ENCODE peak calls at places on chromosomes 1 and 21, in ten cellular contexts. N is stimulated activated naive B cell treated with anti-CD40 and anti-IgM and Interleukin-4, amounts not matched to agents 10 μg/mL and 1 μg/mL and 100 μg/mL, for 72 hours; R is GM13977; I is putamen; J is CD4-positive, alpha-beta T cell; A is neural progenitor cell; U is substantia nigra; G is retinal pigment epithelial cell; O is NCI-H1092 treated with DMSO at 0.1 percent for 48 hours; E is psoas muscle. W is an unnamed sample.

GRCh38 chr1:112263464-112263863 is 132.6 kb upstream of the CTTNBP2NL start:
- DNase-seq in E (no peak), I (no peak), U (no peak), R (no peak), A (no peak), G (no peak), O (no peak), N (no peak), J (no peak), W (no peak)

GRCh38 chr1:227370463-227371254 is 52.4 kb upstream of the CDC42BPA start:
- DNase-seq in A (no peak), O (no peak), U (no peak), G (peak; percentile 50), R (no peak), N (no peak), I (no peak), J (no peak), E (no peak), W (no peak)

GRCh38 chr21:26966978-26967913 is at the start of gene ADAMTS5:
- DNase-seq in I (peak; percentile 59), G (no peak), O (no peak), R (peak; percentile 14), U (peak; percentile 52), J (no peak), A (peak; percentile 68), E (peak; percentile 68), N (no peak), W (no peak)

GRCh38 chr21:44666401-44667320 is at the start of gene KRTAP12-2:
- DNase-seq in E (no peak), J (no peak), R (no peak), G (no peak), U (no peak), N (no peak), I (no peak), A (no peak), O (peak; percentile 69), W (no peak)

GRCh38 chr1:235289859-235290739 is 37.9 kb downstream of the ARID4B start:
- DNase-seq in R (no peak), A (no peak), N (no peak), E (no peak), I (no peak), O (no peak), G (no peak), J (no peak), U (no peak), W (no peak)

GRCh38 chr1:232628335-232629214 is 1.4 kb downstream of the SIPA1L2 start:
- DNase-seq in O (peak; percentile 42), R (no peak), E (no peak), U (no peak), I (peak; percentile 72), G (peak; percentile 4), N (no peak), A (peak; percentile 27), J (no peak), W (no peak)

GRCh38 chr21:45747802-45748445 is 104.4 kb downstream of the PCBP3 start:
- DNase-seq in N (no peak), A (no peak), I (peak; percentile 42), U (peak; percentile 59), R (no peak), G (no peak), O (peak; percentile 78), E (peak; percentile 28), J (no peak), W (peak; percentile 57)

GRCh38 chr1:222079546-222079945 is 337.7 kb upstream of the DUSP10 start:
- DNase-seq in E (no peak), G (no peak), A (no peak), O (no peak), R (no peak), I (no peak), J (no peak), U (no peak), N (no peak), W (no peak)

GRCh38 chr1:194353121-194353520 is 1166.7 kb upstream of the B3GALT2 start:
- DNase-seq in U (no peak), A (no peak), O (no peak), J (no peak), I (no peak), E (no peak), G (no peak), N (no peak), R (no peak), W (no peak)

GRCh38 chr1:17596651-17597509 is 57.4 kb downstream of the ARHGEF10L start:
- DNase-seq in J (no peak), E (no peak), U (no peak), R (no peak), O (peak; percentile 99), N (no peak), I (no peak), A (no peak), G (no peak), W (peak; percentile 96)

GRCh38 chr1:19391596-19391981 is 79.5 kb downstream of the SLC66A1 start:
- DNase-seq in U (no peak), E (no peak), N (no peak), J (no peak), G (no peak), O (no peak), I (no peak), A (no peak), R (no peak), W (no peak)

GRCh38 chr1:207001492-207002245 is 30.9 kb downstream of the C1orf116 start:
- DNase-seq in E (no peak), G (no peak), I (no peak), N (no peak), U (no peak), O (no peak), R (no peak), A (no peak), J (no peak), W (no peak)

GRCh38 chr1:229347528-229347927 is 4.7 kb upstream of the CCSAP start:
- DNase-seq in O (no peak), A (no peak), I (no peak), E (no peak), R (no peak), U (no peak), N (no peak), G (no peak), J (no peak), W (no peak)

GRCh38 chr1:98761238-98761637 is 99.7 kb downstream of the SNX7 start:
- DNase-seq in A (peak; percentile 46), R (no peak), E (no peak), N (no peak), I (no peak), U (no peak), O (no peak), J (no peak), G (no peak), W (no peak)

GRCh38 chr1:47853059-47853458 is 144.1 kb downstream of the TRABD2B start:
- DNase-seq in I (no peak), G (no peak), A (no peak), N (no peak), J (no peak), U (no peak), E (no peak), O (no peak), R (no peak), W (no peak)

GRCh38 chr1:220093361-220094015 is 444 bp upstream of the IARS2 start:
- DNase-seq in I (peak; percentile 11), O (no peak), G (no peak), J (no peak), N (no peak), A (no peak), U (no peak), E (no peak), R (no peak), W (peak; percentile 54)

GRCh38 chr1:245172829-245173228 is 18.0 kb downstream of the KIF26B start:
- DNase-seq in G (no peak), R (no peak), U (no peak), N (no peak), O (no peak), A (no peak), E (no peak), J (no peak), I (no peak), W (no peak)

GRCh38 chr1:167881786-167882185 is 32.1 kb downstream of the ADCY10 start:
- DNase-seq in G (no peak), R (no peak), J (no peak), E (no peak), O (no peak), I (no peak), N (no peak), U (no peak), A (no peak), W (no peak)

GRCh38 chr1:36420836-36421317 is 23.2 kb upstream of the LSM10 start:
- DNase-seq in I (peak; percentile 75), N (peak; percentile 75), J (peak; percentile 80), G (peak; percentile 27), R (peak; percentile 76), O (peak; percentile 65), A (peak; percentile 87), U (peak; percentile 82), E (peak; percentile 89), W (peak; percentile 84)

GRCh38 chr1:93763981-93764750 is 82.5 kb upstream of the BCAR3 start:
- DNase-seq in A (no peak), O (no peak), E (no peak), U (no peak), N (no peak), J (no peak), G (no peak), I (no peak), R (no peak), W (no peak)

GRCh38 chr21:33380483-33380998 is 22.7 kb upstream of the IFNGR2 start:
- DNase-seq in U (peak; percentile 82), N (peak; percentile 87), A (no peak), O (no peak), I (no peak), G (peak; percentile 73), E (peak; percentile 91), J (peak; percentile 76), R (peak; percentile 49), W (peak; percentile 70)

GRCh38 chr1:85428471-85429077 is 36.4 kb downstream of the DDAH1 start:
- DNase-seq in O (no peak), U (no peak), R (no peak), J (no peak), G (no peak), E (no peak), I (no peak), A (no peak), N (no peak), W (no peak)

GRCh38 chr1:914253-914890 is 9.4 kb upstream of the SAMD11 start:
- DNase-seq in G (no peak), I (no peak), R (no peak), N (no peak), O (no peak), E (peak; percentile 11), A (no peak), J (no peak), U (no peak), W (no peak)

GRCh38 chr1:174678657-174679056 is 230.9 kb downstream of the GPR52 start:
- DNase-seq in U (no peak), E (no peak), R (no peak), A (peak; percentile 8), G (no peak), O (no peak), I (no peak), J (no peak), N (no peak), W (no peak)

W was measured in DMS153.